ENCODE peak calls at places on chromosomes 4 and X, in nine cellular contexts. One of them, this sample, is unnamed.

GRCh38 chrX:69179380-69179911 is 14.2 kb upstream of the PJA1 start:
- DNase-seq in RWPE1: no peak
- DNase-seq in CD8-positive, alpha-beta T cell: no peak
- DNase-seq in right lobe of liver: no peak
- DNase-seq in H9: peak
- DNase-seq in left ventricle myocardium inferior: no peak
- DNase-seq in mesenchymal stem cell: peak
- DNase-seq in endothelial cell of umbilical vein: no peak
- DNase-seq in lung: no peak
- DNase-seq in this sample: no peak

GRCh38 chr4:89899854-89900253 is 5.2 kb downstream of the MMRN1 start:
- DNase-seq in RWPE1: no peak
- DNase-seq in CD8-positive, alpha-beta T cell: no peak
- DNase-seq in right lobe of liver: no peak
- DNase-seq in H9: no peak
- DNase-seq in left ventricle myocardium inferior: no peak
- DNase-seq in mesenchymal stem cell: no peak
- DNase-seq in endothelial cell of umbilical vein: peak
- DNase-seq in lung: no peak
- DNase-seq in this sample: no peak

GRCh38 chr4:48268956-48269860 is at the start of gene TEC:
- DNase-seq in RWPE1: peak
- DNase-seq in CD8-positive, alpha-beta T cell: peak
- DNase-seq in right lobe of liver: peak
- DNase-seq in H9: peak
- DNase-seq in left ventricle myocardium inferior: peak
- DNase-seq in mesenchymal stem cell: peak
- DNase-seq in endothelial cell of umbilical vein: peak
- DNase-seq in lung: peak
- DNase-seq in this sample: no peak

GRCh38 chr4:99410075-99410474 is 25.1 kb downstream of the ADH7 start:
- DNase-seq in RWPE1: no peak
- DNase-seq in CD8-positive, alpha-beta T cell: no peak
- DNase-seq in right lobe of liver: no peak
- DNase-seq in H9: no peak
- DNase-seq in left ventricle myocardium inferior: no peak
- DNase-seq in mesenchymal stem cell: no peak
- DNase-seq in endothelial cell of umbilical vein: no peak
- DNase-seq in lung: no peak
- DNase-seq in this sample: no peak

GRCh38 chr4:53514509-53514908 is 76.8 kb downstream of the LNX1 start:
- DNase-seq in RWPE1: no peak
- DNase-seq in CD8-positive, alpha-beta T cell: no peak
- DNase-seq in right lobe of liver: no peak
- DNase-seq in H9: no peak
- DNase-seq in left ventricle myocardium inferior: no peak
- DNase-seq in mesenchymal stem cell: no peak
- DNase-seq in endothelial cell of umbilical vein: no peak
- DNase-seq in lung: no peak
- DNase-seq in this sample: no peak

GRCh38 chr4:90545380-90545779 is 418.2 kb downstream of the CCSER1 start:
- DNase-seq in RWPE1: no peak
- DNase-seq in CD8-positive, alpha-beta T cell: no peak
- DNase-seq in right lobe of liver: no peak
- DNase-seq in H9: no peak
- DNase-seq in left ventricle myocardium inferior: no peak
- DNase-seq in mesenchymal stem cell: no peak
- DNase-seq in endothelial cell of umbilical vein: no peak
- DNase-seq in lung: no peak
- DNase-seq in this sample: no peak

GRCh38 chrX:23394421-23394820 is 59.8 kb downstream of the PTCHD1 start:
- DNase-seq in RWPE1: no peak
- DNase-seq in CD8-positive, alpha-beta T cell: no peak
- DNase-seq in right lobe of liver: no peak
- DNase-seq in H9: no peak
- DNase-seq in left ventricle myocardium inferior: no peak
- DNase-seq in mesenchymal stem cell: no peak
- DNase-seq in endothelial cell of umbilical vein: no peak
- DNase-seq in lung: peak
- DNase-seq in this sample: peak

GRCh38 chr4:66575024-66575696 is 904.9 kb upstream of the EPHA5 start:
- DNase-seq in RWPE1: peak
- DNase-seq in CD8-positive, alpha-beta T cell: no peak
- DNase-seq in right lobe of liver: no peak
- DNase-seq in H9: no peak
- DNase-seq in left ventricle myocardium inferior: no peak
- DNase-seq in mesenchymal stem cell: peak
- DNase-seq in endothelial cell of umbilical vein: no peak
- DNase-seq in lung: no peak
- DNase-seq in this sample: peak

GRCh38 chr4:52984469-52984868 is 122.4 kb downstream of the RASL11B start:
- DNase-seq in RWPE1: no peak
- DNase-seq in CD8-positive, alpha-beta T cell: no peak
- DNase-seq in right lobe of liver: no peak
- DNase-seq in H9: no peak
- DNase-seq in left ventricle myocardium inferior: no peak
- DNase-seq in mesenchymal stem cell: peak
- DNase-seq in endothelial cell of umbilical vein: no peak
- DNase-seq in lung: no peak
- DNase-seq in this sample: no peak

GRCh38 chr4:40305329-40306193 is 29.6 kb upstream of the CHRNA9 start:
- DNase-seq in RWPE1: no peak
- DNase-seq in CD8-positive, alpha-beta T cell: peak
- DNase-seq in right lobe of liver: no peak
- DNase-seq in H9: no peak
- DNase-seq in left ventricle myocardium inferior: no peak
- DNase-seq in mesenchymal stem cell: no peak
- DNase-seq in endothelial cell of umbilical vein: no peak
- DNase-seq in lung: no peak
- DNase-seq in this sample: no peak

GRCh38 chr4:40308528-40309122 is 26.5 kb upstream of the CHRNA9 start:
- DNase-seq in RWPE1: no peak
- DNase-seq in CD8-positive, alpha-beta T cell: no peak
- DNase-seq in right lobe of liver: no peak
- DNase-seq in H9: peak
- DNase-seq in left ventricle myocardium inferior: no peak
- DNase-seq in mesenchymal stem cell: no peak
- DNase-seq in endothelial cell of umbilical vein: no peak
- DNase-seq in lung: no peak
- DNase-seq in this sample: no peak

GRCh38 chr4:40306203-40306602 is 28.9 kb upstream of the CHRNA9 start:
- DNase-seq in RWPE1: no peak
- DNase-seq in CD8-positive, alpha-beta T cell: no peak
- DNase-seq in right lobe of liver: no peak
- DNase-seq in H9: no peak
- DNase-seq in left ventricle myocardium inferior: no peak
- DNase-seq in mesenchymal stem cell: no peak
- DNase-seq in endothelial cell of umbilical vein: no peak
- DNase-seq in lung: no peak
- DNase-seq in this sample: no peak

GRCh38 chr4:40307627-40308497 is 27.3 kb upstream of the CHRNA9 start:
- DNase-seq in RWPE1: no peak
- DNase-seq in CD8-positive, alpha-beta T cell: peak
- DNase-seq in right lobe of liver: no peak
- DNase-seq in H9: peak
- DNase-seq in left ventricle myocardium inferior: peak
- DNase-seq in mesenchymal stem cell: no peak
- DNase-seq in endothelial cell of umbilical vein: no peak
- DNase-seq in lung: no peak
- DNase-seq in this sample: no peak

GRCh38 chr4:40306991-40307390 is 28.1 kb upstream of the CHRNA9 start:
- DNase-seq in RWPE1: no peak
- DNase-seq in CD8-positive, alpha-beta T cell: peak
- DNase-seq in right lobe of liver: no peak
- DNase-seq in H9: no peak
- DNase-seq in left ventricle myocardium inferior: no peak
- DNase-seq in mesenchymal stem cell: no peak
- DNase-seq in endothelial cell of umbilical vein: no peak
- DNase-seq in lung: no peak
- DNase-seq in this sample: no peak
- H3K27ac ChIP-seq in RWPE1: no peak
- H3K27ac ChIP-seq in CD8-positive, alpha-beta T cell: peak
- H3K27ac ChIP-seq in right lobe of liver: no peak
- H3K27ac ChIP-seq in H9: no peak
- H3K27ac ChIP-seq in left ventricle myocardium inferior: no peak
- H3K27ac ChIP-seq in mesenchymal stem cell: no peak
- H3K27ac ChIP-seq in endothelial cell of umbilical vein: no peak
- H3K27ac ChIP-seq in lung: no peak
- H3K27ac ChIP-seq in this sample: no peak

GRCh38 chr4:152575533-152575932 is 39.6 kb upstream of the FBXW7 start:
- DNase-seq in RWPE1: no peak
- DNase-seq in CD8-positive, alpha-beta T cell: no peak
- DNase-seq in right lobe of liver: no peak
- DNase-seq in H9: no peak
- DNase-seq in left ventricle myocardium inferior: no peak
- DNase-seq in mesenchymal stem cell: no peak
- DNase-seq in endothelial cell of umbilical vein: no peak
- DNase-seq in lung: no peak
- DNase-seq in this sample: no peak

GRCh38 chr4:152577708-152578421 is 42.0 kb upstream of the FBXW7 start:
- DNase-seq in RWPE1: no peak
- DNase-seq in CD8-positive, alpha-beta T cell: no peak
- DNase-seq in right lobe of liver: no peak
- DNase-seq in H9: no peak
- DNase-seq in left ventricle myocardium inferior: no peak
- DNase-seq in mesenchymal stem cell: no peak
- DNase-seq in endothelial cell of umbilical vein: no peak
- DNase-seq in lung: no peak
- DNase-seq in this sample: no peak

GRCh38 chr4:152573861-152574260 is 38.0 kb upstream of the FBXW7 start:
- DNase-seq in RWPE1: no peak
- DNase-seq in CD8-positive, alpha-beta T cell: no peak
- DNase-seq in right lobe of liver: no peak
- DNase-seq in H9: no peak
- DNase-seq in left ventricle myocardium inferior: no peak
- DNase-seq in mesenchymal stem cell: no peak
- DNase-seq in endothelial cell of umbilical vein: no peak
- DNase-seq in lung: no peak
- DNase-seq in this sample: no peak

GRCh38 chr4:152571296-152571695 is 35.4 kb upstream of the FBXW7 start:
- DNase-seq in RWPE1: no peak
- DNase-seq in CD8-positive, alpha-beta T cell: no peak
- DNase-seq in right lobe of liver: no peak
- DNase-seq in H9: no peak
- DNase-seq in left ventricle myocardium inferior: no peak
- DNase-seq in mesenchymal stem cell: no peak
- DNase-seq in endothelial cell of umbilical vein: no peak
- DNase-seq in lung: no peak
- DNase-seq in this sample: no peak

DNA sequence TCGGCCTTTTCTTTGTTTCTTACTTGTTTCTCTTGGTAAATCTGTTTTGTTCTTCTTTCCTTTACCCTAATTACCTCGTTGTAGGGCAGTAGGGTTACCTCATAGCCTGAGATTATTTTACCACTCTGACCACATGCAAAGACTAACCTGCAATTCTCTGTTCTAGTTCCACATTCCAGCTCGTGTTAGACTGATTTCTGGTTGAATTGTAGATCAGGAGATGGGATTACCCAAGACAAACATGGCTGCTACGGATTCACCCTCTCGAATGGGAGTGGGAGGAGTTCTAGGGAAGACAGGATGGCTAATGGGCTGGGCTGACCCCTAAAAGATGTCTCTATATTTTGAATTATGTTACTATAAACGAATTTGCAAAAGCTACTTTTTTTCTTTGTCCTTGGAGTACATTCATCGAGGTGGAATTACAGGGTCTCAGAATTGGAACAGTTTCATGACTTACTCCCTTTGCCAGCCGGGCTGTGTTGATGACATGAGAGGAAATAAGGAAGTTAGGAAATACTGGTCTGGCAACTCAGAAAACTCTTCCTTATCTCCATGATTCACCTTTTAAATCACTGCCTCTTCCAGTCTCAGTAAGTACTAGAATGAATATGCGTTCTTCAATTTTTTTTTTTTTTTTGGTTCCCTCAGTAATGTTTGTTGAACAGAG is 36.7 kb upstream of the FBXW7 start:
- DNase-seq in RWPE1: peak
- DNase-seq in CD8-positive, alpha-beta T cell: no peak
- DNase-seq in right lobe of liver: no peak
- DNase-seq in H9: no peak
- DNase-seq in left ventricle myocardium inferior: no peak
- DNase-seq in mesenchymal stem cell: peak
- DNase-seq in endothelial cell of umbilical vein: peak
- DNase-seq in lung: no peak
- DNase-seq in this sample: peak
- H3K27ac ChIP-seq in RWPE1: no peak
- H3K27ac ChIP-seq in CD8-positive, alpha-beta T cell: no peak
- H3K27ac ChIP-seq in right lobe of liver: no peak
- H3K27ac ChIP-seq in H9: no peak
- H3K27ac ChIP-seq in left ventricle myocardium inferior: no peak
- H3K27ac ChIP-seq in mesenchymal stem cell: no peak
- H3K27ac ChIP-seq in endothelial cell of umbilical vein: no peak
- H3K27ac ChIP-seq in lung: no peak
- H3K27ac ChIP-seq in this sample: peak

GRCh38 chr4:153467897-153468262 is 1.7 kb downstream of the TMEM131L start:
- DNase-seq in RWPE1: no peak
- DNase-seq in CD8-positive, alpha-beta T cell: no peak
- DNase-seq in right lobe of liver: no peak
- DNase-seq in H9: no peak
- DNase-seq in left ventricle myocardium inferior: no peak
- DNase-seq in mesenchymal stem cell: peak
- DNase-seq in endothelial cell of umbilical vein: no peak
- DNase-seq in lung: no peak
- DNase-seq in this sample: no peak

GRCh38 chr4:153467154-153467896 is 1.2 kb downstream of the TMEM131L start:
- DNase-seq in RWPE1: peak
- DNase-seq in CD8-positive, alpha-beta T cell: peak
- DNase-seq in right lobe of liver: peak
- DNase-seq in H9: peak
- DNase-seq in left ventricle myocardium inferior: peak
- DNase-seq in mesenchymal stem cell: peak
- DNase-seq in endothelial cell of umbilical vein: peak
- DNase-seq in lung: peak
- DNase-seq in this sample: no peak

GRCh38 chr4:153465922-153466636 is at the start of gene TMEM131L:
- DNase-seq in RWPE1: peak
- DNase-seq in CD8-positive, alpha-beta T cell: peak
- DNase-seq in right lobe of liver: peak
- DNase-seq in H9: peak
- DNase-seq in left ventricle myocardium inferior: peak
- DNase-seq in mesenchymal stem cell: peak
- DNase-seq in endothelial cell of umbilical vein: peak
- DNase-seq in lung: peak
- DNase-seq in this sample: no peak

GRCh38 chr4:153466637-153467153 is 535 bp downstream of the TMEM131L start:
- DNase-seq in RWPE1: peak
- DNase-seq in CD8-positive, alpha-beta T cell: no peak
- DNase-seq in right lobe of liver: peak
- DNase-seq in H9: no peak
- DNase-seq in left ventricle myocardium inferior: no peak
- DNase-seq in mesenchymal stem cell: no peak
- DNase-seq in endothelial cell of umbilical vein: no peak
- DNase-seq in lung: no peak
- DNase-seq in this sample: no peak

GRCh38 chr4:153468587-153468986 is 2.4 kb downstream of the TMEM131L start:
- DNase-seq in RWPE1: no peak
- DNase-seq in CD8-positive, alpha-beta T cell: peak
- DNase-seq in right lobe of liver: no peak
- DNase-seq in H9: no peak
- DNase-seq in left ventricle myocardium inferior: no peak
- DNase-seq in mesenchymal stem cell: no peak
- DNase-seq in endothelial cell of umbilical vein: no peak
- DNase-seq in lung: no peak
- DNase-seq in this sample: no peak
- H3K27ac ChIP-seq in RWPE1: no peak
- H3K27ac ChIP-seq in CD8-positive, alpha-beta T cell: peak
- H3K27ac ChIP-seq in right lobe of liver: peak
- H3K27ac ChIP-seq in H9: no peak
- H3K27ac ChIP-seq in left ventricle myocardium inferior: peak
- H3K27ac ChIP-seq in mesenchymal stem cell: no peak
- H3K27ac ChIP-seq in endothelial cell of umbilical vein: no peak
- H3K27ac ChIP-seq in lung: no peak
- H3K27ac ChIP-seq in this sample: no peak

GRCh38 chrX:52852110-52852872 is 15.6 kb downstream of the XAGE3 start:
- DNase-seq in RWPE1: no peak
- DNase-seq in CD8-positive, alpha-beta T cell: no peak
- DNase-seq in right lobe of liver: no peak
- DNase-seq in H9: no peak
- DNase-seq in left ventricle myocardium inferior: no peak
- DNase-seq in mesenchymal stem cell: peak
- DNase-seq in endothelial cell of umbilical vein: no peak
- DNase-seq in lung: no peak
- DNase-seq in this sample: no peak
- H3K27ac ChIP-seq in RWPE1: no peak
- H3K27ac ChIP-seq in CD8-positive, alpha-beta T cell: no peak
- H3K27ac ChIP-seq in right lobe of liver: no peak
- H3K27ac ChIP-seq in H9: no peak
- H3K27ac ChIP-seq in left ventricle myocardium inferior: no peak
- H3K27ac ChIP-seq in mesenchymal stem cell: no peak
- H3K27ac ChIP-seq in endothelial cell of umbilical vein: no peak
- H3K27ac ChIP-seq in lung: no peak
- H3K27ac ChIP-seq in this sample: peak

This sample was measured in epithelial cell of prostate.